ENCODE peak calls at places on chromosomes 3 and 15, in nine cellular contexts. T is stomach; F is body of pancreas; L is sigmoid colon; R is naive thymus-derived CD4-positive, alpha-beta T cell; N is Peyer's patch; Y is K562; U is kidney; S is cardiac muscle cell. K is an unnamed sample.

GRCh38 chr3:107198522-107199271 is 178.5 kb upstream of the CCDC54 start:
- DNase-seq in T (no peak), F (no peak), L (no peak), R (no peak), N (no peak), Y (no peak), U (no peak), S (peak; percentile 74), K (no peak)

GRCh38 chr15:38414351-38414750 is 39.6 kb upstream of the FAM98B start:
- DNase-seq in T (peak; percentile 48), F (peak; percentile 29), L (peak; percentile 74), R (no peak), N (peak; percentile 56), Y (peak; percentile 14), U (no peak), S (peak; percentile 89), K (peak; percentile 39)

GRCh38 chr15:45048784-45049631 is 26.0 kb downstream of the SORD start:
- DNase-seq in T (no peak), F (no peak), L (no peak), R (no peak), N (peak; percentile 69), Y (peak; percentile 88), U (no peak), S (peak; percentile 90), K (no peak)

GRCh38 chr3:175304437-175304836 is 445.3 kb downstream of the NAALADL2 start:
- DNase-seq in T (no peak), F (no peak), L (no peak), R (no peak), N (no peak), Y (no peak), U (no peak), S (no peak), K (no peak)

GRCh38 chr15:77380033-77380432 is 39.9 kb downstream of the PEAK1 start:
- DNase-seq in T (no peak), F (no peak), L (no peak), R (no peak), N (no peak), Y (no peak), U (no peak), S (no peak), K (no peak)

GRCh38 chr3:14411988-14412387 is 9.6 kb downstream of the SLC6A6 start:
- DNase-seq in T (no peak), F (no peak), L (no peak), R (no peak), N (no peak), Y (no peak), U (no peak), S (no peak), K (no peak)

GRCh38 chr3:188085596-188086560 is 68.1 kb upstream of the LPP start:
- DNase-seq in T (no peak), F (no peak), L (no peak), R (no peak), N (no peak), Y (no peak), U (no peak), S (no peak), K (no peak)

GRCh38 chr3:104132566-104132997 is 1234.1 kb upstream of the ALCAM start:
- DNase-seq in T (no peak), F (no peak), L (no peak), R (no peak), N (no peak), Y (no peak), U (no peak), S (no peak), K (no peak)

GRCh38 chr3:45566951-45567411 is 27.6 kb upstream of the LIMD1 start:
- DNase-seq in T (no peak), F (no peak), L (peak; percentile 60), R (no peak), N (peak; percentile 38), Y (no peak), U (no peak), S (no peak), K (no peak)

GRCh38 chr3:23547905-23548304 is 257.9 kb upstream of the UBE2E1 start:
- DNase-seq in T (no peak), F (no peak), L (no peak), R (no peak), N (no peak), Y (no peak), U (no peak), S (no peak), K (no peak)

GRCh38 chr15:74482661-74483060 is 21.7 kb upstream of the UBL7 start:
- DNase-seq in T (no peak), F (no peak), L (no peak), R (no peak), N (no peak), Y (peak; percentile 24), U (no peak), S (no peak), K (peak; percentile 33)

GRCh38 chr3:46312996-46313395 is 40.9 kb upstream of the CCR2 start:
- DNase-seq in T (no peak), F (peak; percentile 12), L (peak; percentile 65), R (no peak), N (peak; percentile 56), Y (no peak), U (no peak), S (peak; percentile 68), K (no peak)

GRCh38 chr3:112693186-112693585 is 52.2 kb upstream of the CCDC80 start:
- DNase-seq in T (no peak), F (no peak), L (no peak), R (no peak), N (no peak), Y (no peak), U (no peak), S (no peak), K (no peak)

GRCh38 chr15:99925661-99926461 is 192.6 kb upstream of the LYSMD4 start:
- DNase-seq in T (peak; percentile 77), F (peak; percentile 77), L (peak; percentile 85), R (peak; percentile 76), N (peak; percentile 90), Y (peak; percentile 40), U (peak; percentile 92), S (peak; percentile 11), K (no peak)

GRCh38 chr3:188656196-188656982 is 502.4 kb downstream of the LPP start:
- DNase-seq in T (no peak), F (peak; percentile 6), L (no peak), R (no peak), N (no peak), Y (no peak), U (no peak), S (no peak), K (no peak)

GRCh38 chr15:26224266-26224665 is 361.1 kb upstream of the ATP10A start:
- DNase-seq in T (no peak), F (no peak), L (no peak), R (no peak), N (no peak), Y (no peak), U (no peak), S (no peak), K (no peak)

GRCh38 chr3:149233323-149233722 is 11.7 kb upstream of the CP start:
- DNase-seq in T (no peak), F (no peak), L (no peak), R (no peak), N (no peak), Y (peak; percentile 38), U (no peak), S (no peak), K (no peak)

GRCh38 chr3:64530434-64531049 is 157.3 kb downstream of the ADAMTS9 start:
- DNase-seq in T (peak; percentile 67), F (peak; percentile 75), L (peak; percentile 79), R (no peak), N (peak; percentile 70), Y (peak; percentile 49), U (no peak), S (peak; percentile 68), K (peak; percentile 29)

GRCh38 chr3:157166115-157166514 is 6.2 kb upstream of the CCNL1 start:
- DNase-seq in T (no peak), F (no peak), L (no peak), R (no peak), N (no peak), Y (no peak), U (no peak), S (no peak), K (no peak)
- H3K4me3 ChIP-seq in T (no peak overlapping the region), F (no peak overlapping the region), L (no peak overlapping the region), R (no peak overlapping the region), N (no peak overlapping the region), Y (no peak overlapping the region), U (no peak overlapping the region), S (no peak overlapping the region), K (no peak overlapping the region)

GRCh38 chr3:136898954-136899353 is 36.9 kb downstream of the NCK1 start:
- DNase-seq in T (no peak), F (no peak), L (no peak), R (no peak), N (no peak), Y (no peak), U (no peak), S (no peak), K (no peak)
- H3K4me1 ChIP-seq in T (peaks cover 61% of the 10 kb centered on the region), F (peaks cover 19% of the 10 kb centered on the region), L (peaks cover 17% of the 10 kb centered on the region), R (peaks cover 6% of the 10 kb centered on the region), N (peaks cover 4% of the 10 kb centered on the region), Y (peaks cover 32% of the 10 kb centered on the region), U (no peaks in the 10 kb centered on the region), S (no peaks in the 10 kb centered on the region), K (no peaks in the 10 kb centered on the region)

DNA sequence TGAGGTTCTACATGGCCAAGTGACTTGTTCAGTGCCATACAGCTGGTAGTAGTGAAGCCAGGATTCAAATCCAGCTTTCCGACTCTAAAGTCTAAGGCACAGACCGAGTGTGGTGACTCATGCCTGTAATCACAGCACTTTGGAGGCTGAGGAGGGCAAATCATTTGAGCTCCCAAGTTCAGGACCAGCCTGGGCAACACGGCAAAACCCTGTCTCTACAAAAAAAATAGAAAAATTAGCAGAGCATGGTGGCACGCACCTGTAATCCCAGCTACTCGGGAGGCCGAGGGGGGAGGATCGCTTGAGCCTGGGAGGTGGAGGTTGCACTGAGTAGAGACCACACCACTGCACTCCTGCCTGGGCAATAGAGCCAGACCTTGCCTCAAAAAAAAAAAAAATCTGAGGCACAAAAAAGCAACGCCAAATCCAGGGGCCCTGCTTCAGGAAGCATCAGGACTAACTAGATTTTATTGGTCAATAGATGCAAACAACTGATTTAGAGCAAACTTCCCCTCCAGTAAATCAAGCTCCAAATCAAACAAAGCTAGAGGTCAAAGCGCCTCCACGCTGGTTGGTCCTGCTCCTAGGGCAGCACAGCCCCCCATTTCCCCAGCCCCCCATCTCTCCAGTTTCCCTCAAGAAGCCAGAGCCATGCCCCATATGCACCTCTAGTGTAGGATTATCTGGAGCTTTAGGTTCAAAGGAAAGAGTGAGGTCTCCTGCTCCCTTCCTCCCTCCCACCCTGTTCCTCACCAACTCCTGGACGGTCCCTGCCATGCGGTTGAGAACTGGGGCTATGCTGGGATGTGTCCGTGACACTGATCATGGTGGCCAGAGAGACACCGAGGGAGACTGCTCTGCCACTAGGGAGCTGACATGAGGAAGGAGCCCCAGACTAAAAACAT is 2.9 kb upstream of the TNK2 start:
- DNase-seq in T (no peak), F (no peak), L (peak; percentile 26), R (no peak), N (no peak), Y (no peak), U (no peak), S (no peak), K (no peak)
- H3K27ac ChIP-seq in T (no peak overlapping the region), F (no peak overlapping the region), L (no peak overlapping the region), R (no peak overlapping the region), N (no peak overlapping the region), Y (no peak overlapping the region), U (no peak overlapping the region), S (no peak overlapping the region), K (no peak overlapping the region)

DNA sequence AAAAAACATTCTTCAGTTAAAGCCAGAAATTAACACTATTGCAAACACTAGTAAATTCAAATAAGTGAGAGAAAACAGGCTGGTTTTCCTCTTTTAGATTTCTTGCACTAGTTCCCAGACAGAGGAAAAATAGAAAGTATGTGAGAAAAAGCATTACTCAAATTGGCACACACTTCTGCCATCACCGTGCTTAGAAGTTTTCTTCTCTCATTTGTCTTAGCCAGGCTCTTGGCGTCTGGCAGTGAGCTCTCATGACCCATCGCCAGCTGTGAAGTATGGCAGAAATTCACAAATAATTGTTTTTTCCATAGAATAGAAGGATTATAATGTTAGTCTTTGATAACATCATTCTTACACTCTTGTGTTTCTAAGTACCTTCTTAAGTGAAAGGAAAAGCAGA is 515.9 kb downstream of the GBE1 start:
- DNase-seq in T (no peak), F (no peak), L (no peak), R (no peak), N (no peak), Y (no peak), U (no peak), S (no peak), K (no peak)
- H3K4me3 ChIP-seq in T (no peak overlapping the region), F (no peak overlapping the region), L (no peak overlapping the region), R (no peak overlapping the region), N (no peak overlapping the region), Y (no peak overlapping the region), U (no peak overlapping the region), S (no peak overlapping the region), K (no peak overlapping the region)